ENCODE peak calls at places on chromosomes 2 and 18, in nine cellular contexts. I is SK-N-MC, A is PC-9, L is A549, E is breast epithelium, J is AG04450, F is tibial artery, D is right cardiac atrium, B is lower lobe of right lung. Q is an unnamed sample.

GRCh38 chr2:12014088-12014960 is 267.9 kb downstream of the LPIN1 start:
- DNase-seq in D (peak; percentile 65), F (peak; percentile 49), I (no peak), J (no peak), A (no peak), E (no peak), B (peak; percentile 53), L (no peak), Q (no peak)

GRCh38 chr2:73069041-73069854 is 2.3 kb downstream of the SFXN5 start:
- DNase-seq in E (no peak), J (no peak), I (no peak), B (no peak), D (no peak), F (no peak), L (no peak), A (no peak), Q (no peak)

GRCh38 chr2:23803965-23804542 is 122.9 kb downstream of the ATAD2B start:
- DNase-seq in E (no peak), A (no peak), J (peak; percentile 4), D (peak; percentile 75), I (no peak), B (peak; percentile 63), F (no peak), L (peak; percentile 17), Q (no peak)

GRCh38 chr2:195486987-195487644 is 169.9 kb upstream of the SLC39A10 start:
- DNase-seq in L (peak; percentile 24), F (no peak), I (peak; percentile 34), B (no peak), J (peak; percentile 26), E (no peak), D (no peak), A (peak; percentile 46), Q (no peak)

GRCh38 chr2:182649316-182649715 is 66.7 kb upstream of the DNAJC10 start:
- DNase-seq in F (no peak), E (no peak), B (no peak), L (peak; percentile 15), D (no peak), J (no peak), I (no peak), A (no peak), Q (no peak)

GRCh38 chr18:36572135-36572856 is 256.5 kb downstream of the TPGS2 start:
- DNase-seq in B (no peak), L (peak; percentile 5), D (peak; percentile 71), A (no peak), I (no peak), E (peak; percentile 54), J (no peak), F (peak; percentile 76), Q (no peak)

GRCh38 chr2:113167115-113167932 is 6.4 kb upstream of the PSD4 start:
- DNase-seq in B (peak; percentile 77), F (no peak), J (no peak), E (no peak), L (no peak), D (peak; percentile 64), I (no peak), A (no peak), Q (no peak)

GRCh38 chr2:119823734-119824334 is 64.1 kb downstream of the PTPN4 start:
- DNase-seq in E (no peak), B (no peak), L (peak; percentile 31), D (peak; percentile 59), F (no peak), J (no peak), I (peak; percentile 67), A (no peak), Q (no peak)

GRCh38 chr2:203585541-203585940 is 50.4 kb upstream of the RAPH1 start:
- DNase-seq in A (peak; percentile 67), I (no peak), B (no peak), J (no peak), D (no peak), F (no peak), L (no peak), E (no peak), Q (no peak)

GRCh38 chr2:230942920-230943896 is 18.2 kb upstream of the GPR55 start:
- DNase-seq in J (no peak), D (peak; percentile 76), E (peak; percentile 21), L (no peak), F (no peak), I (no peak), A (no peak), B (no peak), Q (no peak)

GRCh38 chr18:22813648-22814328 is 119.3 kb upstream of the RBBP8 start:
- DNase-seq in A (peak; percentile 39), I (no peak), L (peak; percentile 7), B (no peak), E (no peak), D (no peak), J (no peak), F (no peak), Q (no peak)

GRCh38 chr18:10579079-10579867 is 53.4 kb downstream of the NAPG start:
- DNase-seq in J (peak; percentile 27), L (no peak), B (no peak), E (no peak), I (no peak), F (no peak), D (no peak), A (no peak), Q (no peak)

GRCh38 chr2:47554311-47554905 is 151.5 kb downstream of the MSH2 start:
- DNase-seq in D (no peak), F (no peak), B (no peak), L (no peak), A (no peak), J (no peak), I (no peak), E (no peak), Q (no peak)

GRCh38 chr2:210169871-210170441 is 1.3 kb downstream of the KANSL1L start:
- DNase-seq in I (no peak), B (peak; percentile 58), D (no peak), F (no peak), J (no peak), E (no peak), A (peak; percentile 71), L (no peak), Q (no peak)

GRCh38 chr2:101175991-101176390 is 24.8 kb upstream of the TBC1D8 start:
- DNase-seq in L (no peak), F (no peak), D (no peak), J (no peak), E (no peak), I (no peak), A (no peak), B (no peak), Q (no peak)

GRCh38 chr18:43949291-43949690 is 672.0 kb upstream of the SYT4 start:
- DNase-seq in I (no peak), D (no peak), B (no peak), L (no peak), F (no peak), A (no peak), E (no peak), J (no peak), Q (no peak)

GRCh38 chr2:211328126-211328525 is 771.7 kb downstream of the CPS1 start:
- DNase-seq in E (no peak), B (no peak), J (no peak), F (no peak), D (no peak), L (no peak), A (no peak), I (no peak), Q (no peak)

GRCh38 chr2:199455533-199456382 is 2.0 kb downstream of the SATB2 start:
- DNase-seq in D (no peak), A (peak; percentile 58), B (peak; percentile 50), J (no peak), I (no peak), L (peak; percentile 13), E (no peak), F (no peak), Q (no peak)

GRCh38 chr2:142873850-142874287 is 3.6 kb upstream of the KYNU start:
- DNase-seq in J (no peak), I (peak; percentile 37), D (no peak), F (no peak), A (no peak), E (no peak), B (no peak), L (no peak), Q (no peak)

GRCh38 chr18:35875566-35875965 is 96.9 kb upstream of the RMP24 start:
- DNase-seq in A (no peak), D (no peak), B (no peak), I (no peak), J (no peak), E (no peak), L (no peak), F (no peak), Q (no peak)

GRCh38 chr2:31901900-31902299 is 108.9 kb downstream of the MEMO1 start:
- DNase-seq in A (no peak), D (no peak), B (no peak), L (no peak), E (no peak), I (no peak), F (no peak), J (no peak), Q (no peak)
- H3K9me3 ChIP-seq in A (no peaks in the 10 kb centered on the region), D (no peaks in the 10 kb centered on the region), B (peaks cover 13% of the 10 kb centered on the region), L (peaks cover 21% of the 10 kb centered on the region), E (no peaks in the 10 kb centered on the region), I (no peaks in the 10 kb centered on the region), F (no peaks in the 10 kb centered on the region), J (no peaks in the 10 kb centered on the region), Q (no peaks in the 10 kb centered on the region)

GRCh38 chr18:62973689-62974088 is 258.3 kb downstream of the PHLPP1 start:
- DNase-seq in E (no peak), J (no peak), F (no peak), L (no peak), B (no peak), I (no peak), A (no peak), D (no peak), Q (no peak)
- H3K9me3 ChIP-seq in E (no peaks in the 10 kb centered on the region), J (no peaks in the 10 kb centered on the region), F (no peaks in the 10 kb centered on the region), L (no peaks in the 10 kb centered on the region), B (no peaks in the 10 kb centered on the region), I (no peaks in the 10 kb centered on the region), A (no peaks in the 10 kb centered on the region), D (no peaks in the 10 kb centered on the region), Q (no peaks in the 10 kb centered on the region)

DNA sequence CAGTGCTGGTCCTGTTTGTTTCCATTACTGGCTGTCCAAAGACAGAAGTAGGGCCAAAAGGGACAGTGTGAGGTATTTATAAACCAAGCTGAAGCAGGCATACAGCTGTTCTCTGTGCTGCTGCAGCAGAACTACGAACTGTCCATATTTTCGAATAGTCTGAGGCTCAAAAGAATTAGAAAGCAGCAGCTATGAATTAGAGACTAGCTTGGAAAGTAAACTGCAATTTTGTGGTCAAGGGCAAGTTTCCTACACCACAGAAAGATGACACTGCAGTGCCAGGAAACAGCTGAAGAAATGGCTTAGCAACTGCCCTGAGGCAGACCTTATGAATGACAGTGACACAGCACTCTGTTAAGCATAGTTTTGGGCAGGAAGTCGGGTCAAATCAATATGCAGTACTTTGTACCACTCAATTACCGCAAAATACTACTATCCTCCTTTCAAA is 125.3 kb downstream of the TMEM131 start:
- DNase-seq in L (no peak), B (no peak), J (peak; percentile 58), D (no peak), F (no peak), A (peak; percentile 96), E (peak; percentile 71), I (peak; percentile 79), Q (no peak)
- H3K9me3 ChIP-seq in L (peaks cover 17% of the 10 kb centered on the region), B (no peaks in the 10 kb centered on the region), J (peaks cover 21% of the 10 kb centered on the region), D (no peaks in the 10 kb centered on the region), F (no peaks in the 10 kb centered on the region), A (peaks cover 13% of the 10 kb centered on the region), E (no peaks in the 10 kb centered on the region), I (no peaks in the 10 kb centered on the region), Q (no peaks in the 10 kb centered on the region)

GRCh38 chr2:103138123-103138886 is 376.5 kb downstream of the TMEM182 start:
- DNase-seq in L (no peak), E (no peak), I (no peak), A (no peak), D (no peak), F (no peak), B (no peak), J (no peak), Q (no peak)
- H3K9me3 ChIP-seq in L (peaks cover 2% of the 10 kb centered on the region), E (no peaks in the 10 kb centered on the region), I (no peaks in the 10 kb centered on the region), A (no peaks in the 10 kb centered on the region), D (no peaks in the 10 kb centered on the region), F (no peaks in the 10 kb centered on the region), B (no peaks in the 10 kb centered on the region), J (peaks cover 26% of the 10 kb centered on the region), Q (no peaks in the 10 kb centered on the region)

Q was measured in T-helper 17 cell.